ENCODE peak calls at places on chromosome 17, in eight cellular contexts. C is NCI-H1417 treated with DMSO at 0.1 percent for 48 hours, U is ELF-1, B is iPS DF 19.7, W is AG08396, K is H7, Y is HT1080, X is ovary. H is an unnamed sample.

GRCh38 chr17:34762078-34762477 is 182.7 kb downstream of the TMEM132E start:
- DNase-seq in K (no peak), Y (no peak), B (no peak), X (no peak), C (no peak), W (no peak), U (no peak), H (no peak)

GRCh38 chr17:79931517-79932309 is 92.5 kb upstream of the CBX4 start:
- DNase-seq in X (no peak), W (no peak), K (no peak), B (no peak), C (no peak), U (no peak), Y (no peak), H (no peak)

GRCh38 chr17:34763727-34764665 is 184.6 kb downstream of the TMEM132E start:
- DNase-seq in C (no peak), X (no peak), Y (peak; percentile 83), B (no peak), U (no peak), K (no peak), W (no peak), H (no peak)

GRCh38 chr17:51947160-51947559 is 211.4 kb downstream of the CA10 start:
- DNase-seq in B (no peak), Y (no peak), X (no peak), W (no peak), U (no peak), C (no peak), K (no peak), H (no peak)

GRCh38 chr17:57366558-57367351 is 110.4 kb downstream of the MSI2 start:
- DNase-seq in U (no peak), X (no peak), C (no peak), Y (no peak), W (no peak), K (no peak), B (no peak), H (no peak)

GRCh38 chr17:45427181-45427835 is 5.4 kb downstream of the ARHGAP27 start:
- DNase-seq in C (no peak), K (peak; percentile 42), W (no peak), U (peak; percentile 1), X (no peak), Y (no peak), B (no peak), H (no peak)

GRCh38 chr17:14303343-14304221 is 2.7 kb downstream of the HS3ST3B1 start:
- DNase-seq in U (peak; percentile 67), W (no peak), B (no peak), C (no peak), K (peak; percentile 79), X (peak; percentile 44), Y (no peak), H (no peak)

GRCh38 chr17:54029196-54029595 is 206.5 kb downstream of the KIF2B start:
- DNase-seq in W (no peak), B (no peak), Y (no peak), C (no peak), X (no peak), K (no peak), U (no peak), H (no peak)

GRCh38 chr17:10210151-10210574 is 11.8 kb upstream of the GAS7 start:
- DNase-seq in C (no peak), W (no peak), B (peak; percentile 67), U (peak; percentile 92), Y (no peak), K (peak; percentile 51), X (peak; percentile 43), H (no peak)

GRCh38 chr17:39928868-39929651 is 1.5 kb downstream of the LRRC3C start:
- DNase-seq in U (no peak), X (no peak), C (no peak), B (no peak), Y (peak; percentile 92), K (no peak), W (peak; percentile 77), H (no peak)

GRCh38 chr17:68355093-68355492 is 63.8 kb downstream of the ARSG start:
- DNase-seq in B (no peak), Y (peak; percentile 19), X (no peak), W (peak; percentile 41), C (no peak), K (no peak), U (no peak), H (no peak)

GRCh38 chr17:48618366-48618896 is 3.3 kb upstream of the HOXB8 start:
- DNase-seq in K (peak; percentile 97), B (no peak), C (no peak), X (peak; percentile 90), U (peak; percentile 95), W (peak; percentile 97), Y (peak; percentile 87), H (peak; percentile 84)

GRCh38 chr17:77281024-77281903 is 140.5 kb downstream of the SEC14L1 start:
- DNase-seq in C (peak; percentile 32), X (peak; percentile 66), K (peak; percentile 99), B (no peak), U (peak; percentile 76), W (peak; percentile 88), Y (no peak), H (peak; percentile 82)

GRCh38 chr17:80780381-80781187 is 211.1 kb upstream of the CHMP6 start:
- DNase-seq in K (no peak), X (no peak), Y (no peak), C (no peak), W (no peak), U (no peak), B (no peak), H (no peak)